ENCODE peak calls at places on chromosomes 13 and 19, in ten cellular contexts. One of them, this sample, is unnamed.

GRCh38 chr19:17078920-17079709 is 3.5 kb downstream of the MYO9B start:
- DNase-seq in OCI-LY7: no peak
- DNase-seq in PC-9: no peak
- DNase-seq in pancreas: no peak
- DNase-seq in upper lobe of right lung: no peak
- DNase-seq in CD4-positive, alpha-beta memory T cell: no peak
- DNase-seq in neural progenitor cell: peak; percentile 51
- DNase-seq in GM23248: peak; percentile 45
- DNase-seq in heart right ventricle: no peak
- DNase-seq in stomach: no peak
- DNase-seq in this sample: no peak

GRCh38 chr19:44951179-44952159 is 3.7 kb upstream of the CLPTM1 start:
- DNase-seq in OCI-LY7: peak; percentile 88
- DNase-seq in PC-9: peak; percentile 49
- DNase-seq in pancreas: no peak
- DNase-seq in upper lobe of right lung: no peak
- DNase-seq in CD4-positive, alpha-beta memory T cell: peak; percentile 74
- DNase-seq in neural progenitor cell: peak; percentile 92
- DNase-seq in GM23248: peak; percentile 86
- DNase-seq in heart right ventricle: peak; percentile 77
- DNase-seq in stomach: peak; percentile 67
- DNase-seq in this sample: peak; percentile 79

GRCh38 chr13:46184277-46184699 is 2.3 kb upstream of the LCP1 start:
- DNase-seq in OCI-LY7: peak; percentile 87
- DNase-seq in PC-9: no peak
- DNase-seq in pancreas: no peak
- DNase-seq in upper lobe of right lung: no peak
- DNase-seq in CD4-positive, alpha-beta memory T cell: peak; percentile 81
- DNase-seq in neural progenitor cell: peak; percentile 66
- DNase-seq in GM23248: peak; percentile 22
- DNase-seq in heart right ventricle: peak; percentile 20
- DNase-seq in stomach: peak; percentile 38
- DNase-seq in this sample: no peak

GRCh38 chr13:76837811-76838210 is 48.4 kb downstream of the KCTD12 start:
- DNase-seq in OCI-LY7: no peak
- DNase-seq in PC-9: no peak
- DNase-seq in pancreas: no peak
- DNase-seq in upper lobe of right lung: no peak
- DNase-seq in CD4-positive, alpha-beta memory T cell: no peak
- DNase-seq in neural progenitor cell: no peak
- DNase-seq in GM23248: peak; percentile 11
- DNase-seq in heart right ventricle: no peak
- DNase-seq in stomach: no peak
- DNase-seq in this sample: no peak

GRCh38 chr19:1163283-1163933 is 10.7 kb downstream of the SBNO2 start:
- DNase-seq in OCI-LY7: no peak
- DNase-seq in PC-9: no peak
- DNase-seq in pancreas: no peak
- DNase-seq in upper lobe of right lung: peak; percentile 85
- DNase-seq in CD4-positive, alpha-beta memory T cell: no peak
- DNase-seq in neural progenitor cell: no peak
- DNase-seq in GM23248: no peak
- DNase-seq in heart right ventricle: no peak
- DNase-seq in stomach: no peak
- DNase-seq in this sample: peak; percentile 77

GRCh38 chr13:28574617-28575142 is 79.8 kb upstream of the FLT1 start:
- DNase-seq in OCI-LY7: peak; percentile 13
- DNase-seq in PC-9: no peak
- DNase-seq in pancreas: no peak
- DNase-seq in upper lobe of right lung: no peak
- DNase-seq in CD4-positive, alpha-beta memory T cell: no peak
- DNase-seq in neural progenitor cell: no peak
- DNase-seq in GM23248: peak; percentile 96
- DNase-seq in heart right ventricle: peak; percentile 7
- DNase-seq in stomach: no peak
- DNase-seq in this sample: no peak

GRCh38 chr13:59696229-59696628 is 467.5 kb downstream of the DIAPH3 start:
- DNase-seq in OCI-LY7: no peak
- DNase-seq in PC-9: no peak
- DNase-seq in pancreas: no peak
- DNase-seq in upper lobe of right lung: no peak
- DNase-seq in CD4-positive, alpha-beta memory T cell: no peak
- DNase-seq in neural progenitor cell: no peak
- DNase-seq in GM23248: no peak
- DNase-seq in heart right ventricle: no peak
- DNase-seq in stomach: no peak
- DNase-seq in this sample: no peak

GRCh38 chr13:41144576-41144975 is 12.0 kb upstream of the KBTBD6 start:
- DNase-seq in OCI-LY7: no peak
- DNase-seq in PC-9: no peak
- DNase-seq in pancreas: no peak
- DNase-seq in upper lobe of right lung: no peak
- DNase-seq in CD4-positive, alpha-beta memory T cell: no peak
- DNase-seq in neural progenitor cell: no peak
- DNase-seq in GM23248: no peak
- DNase-seq in heart right ventricle: no peak
- DNase-seq in stomach: no peak
- DNase-seq in this sample: no peak

GRCh38 chr13:67063036-67063435 is 167.1 kb downstream of the PCDH9 start:
- DNase-seq in OCI-LY7: no peak
- DNase-seq in PC-9: no peak
- DNase-seq in pancreas: no peak
- DNase-seq in upper lobe of right lung: no peak
- DNase-seq in CD4-positive, alpha-beta memory T cell: no peak
- DNase-seq in neural progenitor cell: no peak
- DNase-seq in GM23248: no peak
- DNase-seq in heart right ventricle: no peak
- DNase-seq in stomach: no peak
- DNase-seq in this sample: no peak

GRCh38 chr13:33188093-33188882 is 97.3 kb downstream of the STARD13 start:
- DNase-seq in OCI-LY7: no peak
- DNase-seq in PC-9: no peak
- DNase-seq in pancreas: no peak
- DNase-seq in upper lobe of right lung: no peak
- DNase-seq in CD4-positive, alpha-beta memory T cell: no peak
- DNase-seq in neural progenitor cell: no peak
- DNase-seq in GM23248: peak; percentile 30
- DNase-seq in heart right ventricle: no peak
- DNase-seq in stomach: no peak
- DNase-seq in this sample: no peak
- H3K27ac ChIP-seq in OCI-LY7: no peak overlapping the region
- H3K27ac ChIP-seq in PC-9: no peak overlapping the region
- H3K27ac ChIP-seq in pancreas: no peak overlapping the region
- H3K27ac ChIP-seq in upper lobe of right lung: peak overlapping the region; percentile 4
- H3K27ac ChIP-seq in CD4-positive, alpha-beta memory T cell: no peak overlapping the region
- H3K27ac ChIP-seq in neural progenitor cell: no peak overlapping the region
- H3K27ac ChIP-seq in GM23248: peak overlapping the region; percentile 35
- H3K27ac ChIP-seq in heart right ventricle: peak overlapping the region; percentile 54
- H3K27ac ChIP-seq in stomach: peak overlapping the region; percentile 50
- H3K27ac ChIP-seq in this sample: no peak overlapping the region

DNA sequence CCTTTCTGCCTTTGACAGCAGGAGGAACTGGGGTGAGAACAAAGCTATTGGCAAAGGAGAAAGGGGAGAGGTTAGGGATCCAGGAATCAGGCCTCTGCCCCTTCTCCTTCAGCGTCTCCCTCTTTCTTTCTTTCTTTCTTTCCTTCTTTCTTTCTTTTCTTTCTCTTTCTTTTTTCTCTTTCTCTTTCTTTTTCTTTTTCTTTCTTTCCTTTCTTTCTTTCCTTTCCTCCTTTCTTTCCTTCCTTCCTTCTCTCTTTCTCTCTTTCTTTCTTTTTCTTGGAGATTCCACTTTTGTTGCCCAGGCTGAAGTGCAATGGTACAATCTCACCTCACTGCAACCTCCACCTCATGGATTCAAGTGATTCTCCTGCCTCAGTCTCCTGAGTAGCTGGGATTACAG is 75.6 kb downstream of the TRPM4 start:
- DNase-seq in OCI-LY7: no peak
- DNase-seq in PC-9: no peak
- DNase-seq in pancreas: no peak
- DNase-seq in upper lobe of right lung: no peak
- DNase-seq in CD4-positive, alpha-beta memory T cell: no peak
- DNase-seq in neural progenitor cell: no peak
- DNase-seq in GM23248: no peak
- DNase-seq in heart right ventricle: no peak
- DNase-seq in stomach: no peak
- DNase-seq in this sample: no peak
- H3K4me1 ChIP-seq in OCI-LY7: peaks cover 7% of the 10 kb centered on the region
- H3K4me1 ChIP-seq in PC-9: no peaks in the 10 kb centered on the region
- H3K4me1 ChIP-seq in pancreas: no peaks in the 10 kb centered on the region
- H3K4me1 ChIP-seq in upper lobe of right lung: no peaks in the 10 kb centered on the region
- H3K4me1 ChIP-seq in CD4-positive, alpha-beta memory T cell: peaks cover 19% of the 10 kb centered on the region
- H3K4me1 ChIP-seq in neural progenitor cell: no peaks in the 10 kb centered on the region
- H3K4me1 ChIP-seq in GM23248: no peaks in the 10 kb centered on the region
- H3K4me1 ChIP-seq in heart right ventricle: no peaks in the 10 kb centered on the region
- H3K4me1 ChIP-seq in stomach: no peaks in the 10 kb centered on the region
- H3K4me1 ChIP-seq in this sample: no peaks in the 10 kb centered on the region

DNA sequence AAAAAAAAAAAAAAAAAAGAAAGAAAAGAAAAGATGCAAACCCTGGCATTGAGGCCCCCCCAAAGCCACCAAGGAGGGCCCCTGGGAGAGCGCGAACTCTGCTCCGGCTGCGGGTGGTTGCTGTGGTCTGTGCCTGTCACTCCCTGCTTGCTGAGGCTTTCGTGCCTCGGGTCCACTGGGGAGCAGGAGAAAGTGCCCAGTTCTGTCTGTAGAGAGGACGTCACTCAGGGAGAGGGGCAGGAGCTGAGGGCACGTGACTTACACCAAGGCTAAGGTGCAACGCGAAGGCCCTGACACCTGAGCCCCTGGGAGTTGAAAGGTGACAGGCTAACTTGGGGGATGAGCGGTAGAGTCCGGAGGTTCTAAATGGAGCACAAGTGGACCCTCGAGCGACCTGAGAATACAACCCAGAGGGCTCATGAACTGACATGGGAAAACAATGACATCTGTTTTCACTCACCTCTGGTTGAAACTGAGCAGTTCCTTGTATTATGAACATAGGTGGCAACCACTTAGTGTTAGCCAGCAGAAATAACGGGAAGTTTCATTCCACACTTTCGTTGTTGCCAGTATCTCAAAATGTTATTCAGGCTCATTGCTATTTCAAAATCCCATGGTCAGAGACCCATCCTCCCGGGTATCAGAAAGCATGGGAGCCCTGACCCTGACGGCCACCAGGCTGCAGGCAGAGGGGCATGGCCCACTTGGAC is 69.2 kb upstream of the TM9SF2 start:
- DNase-seq in OCI-LY7: peak; percentile 29
- DNase-seq in PC-9: no peak
- DNase-seq in pancreas: no peak
- DNase-seq in upper lobe of right lung: no peak
- DNase-seq in CD4-positive, alpha-beta memory T cell: no peak
- DNase-seq in neural progenitor cell: no peak
- DNase-seq in GM23248: no peak
- DNase-seq in heart right ventricle: no peak
- DNase-seq in stomach: no peak
- DNase-seq in this sample: no peak
- H3K27ac ChIP-seq in OCI-LY7: no peak overlapping the region
- H3K27ac ChIP-seq in PC-9: peak overlapping the region; percentile 29
- H3K27ac ChIP-seq in pancreas: no peak overlapping the region
- H3K27ac ChIP-seq in upper lobe of right lung: peak overlapping the region; percentile 45
- H3K27ac ChIP-seq in CD4-positive, alpha-beta memory T cell: peak overlapping the region; percentile 79
- H3K27ac ChIP-seq in neural progenitor cell: no peak overlapping the region
- H3K27ac ChIP-seq in GM23248: peak overlapping the region; percentile 67
- H3K27ac ChIP-seq in heart right ventricle: no peak overlapping the region
- H3K27ac ChIP-seq in stomach: peak overlapping the region; percentile 9
- H3K27ac ChIP-seq in this sample: no peak overlapping the region

GRCh38 chr19:38674388-38675133 is 27.1 kb downstream of the ACTN4 start:
- DNase-seq in OCI-LY7: no peak
- DNase-seq in PC-9: no peak
- DNase-seq in pancreas: no peak
- DNase-seq in upper lobe of right lung: no peak
- DNase-seq in CD4-positive, alpha-beta memory T cell: no peak
- DNase-seq in neural progenitor cell: no peak
- DNase-seq in GM23248: peak; percentile 23
- DNase-seq in heart right ventricle: peak; percentile 57
- DNase-seq in stomach: no peak
- DNase-seq in this sample: peak; percentile 33
- H3K4me1 ChIP-seq in OCI-LY7: peaks cover 18% of the 10 kb centered on the region
- H3K4me1 ChIP-seq in PC-9: peaks cover 26% of the 10 kb centered on the region
- H3K4me1 ChIP-seq in pancreas: peaks cover 72% of the 10 kb centered on the region
- H3K4me1 ChIP-seq in upper lobe of right lung: peaks cover 83% of the 10 kb centered on the region
- H3K4me1 ChIP-seq in CD4-positive, alpha-beta memory T cell: peaks cover 82% of the 10 kb centered on the region
- H3K4me1 ChIP-seq in neural progenitor cell: peaks cover 2% of the 10 kb centered on the region
- H3K4me1 ChIP-seq in GM23248: peaks cover 53% of the 10 kb centered on the region
- H3K4me1 ChIP-seq in heart right ventricle: peaks cover 60% of the 10 kb centered on the region
- H3K4me1 ChIP-seq in stomach: peaks cover 71% of the 10 kb centered on the region
- H3K4me1 ChIP-seq in this sample: peaks cover 54% of the 10 kb centered on the region

GRCh38 chr19:5059767-5060166 is 90.9 kb downstream of the KDM4B start:
- DNase-seq in OCI-LY7: no peak
- DNase-seq in PC-9: no peak
- DNase-seq in pancreas: peak; percentile 23
- DNase-seq in upper lobe of right lung: no peak
- DNase-seq in CD4-positive, alpha-beta memory T cell: no peak
- DNase-seq in neural progenitor cell: no peak
- DNase-seq in GM23248: no peak
- DNase-seq in heart right ventricle: no peak
- DNase-seq in stomach: no peak
- DNase-seq in this sample: no peak
- H3K27ac ChIP-seq in OCI-LY7: no peak overlapping the region
- H3K27ac ChIP-seq in PC-9: no peak overlapping the region
- H3K27ac ChIP-seq in pancreas: no peak overlapping the region
- H3K27ac ChIP-seq in upper lobe of right lung: no peak overlapping the region
- H3K27ac ChIP-seq in CD4-positive, alpha-beta memory T cell: no peak overlapping the region
- H3K27ac ChIP-seq in neural progenitor cell: peak overlapping the region; percentile 70
- H3K27ac ChIP-seq in GM23248: peak overlapping the region; percentile 56
- H3K27ac ChIP-seq in heart right ventricle: no peak overlapping the region
- H3K27ac ChIP-seq in stomach: no peak overlapping the region
- H3K27ac ChIP-seq in this sample: no peak overlapping the region

GRCh38 chr19:4373601-4374441 is 26.5 kb downstream of the SH3GL1 start:
- DNase-seq in OCI-LY7: no peak
- DNase-seq in PC-9: no peak
- DNase-seq in pancreas: no peak
- DNase-seq in upper lobe of right lung: no peak
- DNase-seq in CD4-positive, alpha-beta memory T cell: no peak
- DNase-seq in neural progenitor cell: no peak
- DNase-seq in GM23248: peak; percentile 74
- DNase-seq in heart right ventricle: peak; percentile 55
- DNase-seq in stomach: no peak
- DNase-seq in this sample: peak; percentile 87

GRCh38 chr19:4374451-4375163 is 25.7 kb downstream of the SH3GL1 start:
- DNase-seq in OCI-LY7: no peak
- DNase-seq in PC-9: peak; percentile 87
- DNase-seq in pancreas: peak; percentile 88
- DNase-seq in upper lobe of right lung: peak; percentile 83
- DNase-seq in CD4-positive, alpha-beta memory T cell: no peak
- DNase-seq in neural progenitor cell: no peak
- DNase-seq in GM23248: peak; percentile 96
- DNase-seq in heart right ventricle: peak; percentile 50
- DNase-seq in stomach: peak; percentile 73
- DNase-seq in this sample: peak; percentile 94

GRCh38 chr19:4371898-4372629 is 28.3 kb downstream of the SH3GL1 start:
- DNase-seq in OCI-LY7: no peak
- DNase-seq in PC-9: no peak
- DNase-seq in pancreas: no peak
- DNase-seq in upper lobe of right lung: no peak
- DNase-seq in CD4-positive, alpha-beta memory T cell: no peak
- DNase-seq in neural progenitor cell: no peak
- DNase-seq in GM23248: no peak
- DNase-seq in heart right ventricle: no peak
- DNase-seq in stomach: no peak
- DNase-seq in this sample: no peak

GRCh38 chr19:4371209-4371897 is 28.0 kb downstream of the MPND start:
- DNase-seq in OCI-LY7: no peak
- DNase-seq in PC-9: no peak
- DNase-seq in pancreas: no peak
- DNase-seq in upper lobe of right lung: no peak
- DNase-seq in CD4-positive, alpha-beta memory T cell: no peak
- DNase-seq in neural progenitor cell: no peak
- DNase-seq in GM23248: no peak
- DNase-seq in heart right ventricle: no peak
- DNase-seq in stomach: no peak
- DNase-seq in this sample: no peak

GRCh38 chr19:4372630-4373367 is 27.5 kb downstream of the SH3GL1 start:
- DNase-seq in OCI-LY7: no peak
- DNase-seq in PC-9: no peak
- DNase-seq in pancreas: no peak
- DNase-seq in upper lobe of right lung: no peak
- DNase-seq in CD4-positive, alpha-beta memory T cell: no peak
- DNase-seq in neural progenitor cell: no peak
- DNase-seq in GM23248: no peak
- DNase-seq in heart right ventricle: no peak
- DNase-seq in stomach: no peak
- DNase-seq in this sample: no peak
- H3K4me1 ChIP-seq in OCI-LY7: peaks cover 59% of the 10 kb centered on the region
- H3K4me1 ChIP-seq in PC-9: peaks cover 46% of the 10 kb centered on the region
- H3K4me1 ChIP-seq in pancreas: peaks cover 45% of the 10 kb centered on the region
- H3K4me1 ChIP-seq in upper lobe of right lung: peaks cover 99% of the 10 kb centered on the region
- H3K4me1 ChIP-seq in CD4-positive, alpha-beta memory T cell: peaks cover 93% of the 10 kb centered on the region
- H3K4me1 ChIP-seq in neural progenitor cell: peaks cover 39% of the 10 kb centered on the region
- H3K4me1 ChIP-seq in GM23248: peaks cover 88% of the 10 kb centered on the region
- H3K4me1 ChIP-seq in heart right ventricle: peaks cover 70% of the 10 kb centered on the region
- H3K4me1 ChIP-seq in stomach: peaks cover 77% of the 10 kb centered on the region
- H3K4me1 ChIP-seq in this sample: peaks cover 55% of the 10 kb centered on the region

This sample was measured in right cardiac atrium.